ENCODE peak calls at places on chromosomes 11 and 22, in eight cellular contexts. E, F, S, U, X, N, O and Y are unnamed samples.
A peak's percentile ranks its signal among the peaks of the same experiment; 100 is the strongest.

GRCh38 chr11:131423715-131424114 is 53.3 kb downstream of the NTM start:
- DNase-seq in E (no peak), F (no peak), S (no peak), U (peak; percentile 4), X (peak; percentile 7), N (peak; percentile 10), O (no peak), Y (no peak)

GRCh38 chr11:108601150-108601549 is 7.6 kb upstream of the EXPH5 start:
- DNase-seq in E (no peak), F (no peak), S (no peak), U (no peak), X (peak; percentile 24), N (no peak), O (no peak), Y (no peak)

GRCh38 chr11:15412054-15412453 is 297.3 kb downstream of the INSC start:
- DNase-seq in E (no peak), F (no peak), S (peak; percentile 21), U (no peak), X (no peak), N (no peak), O (no peak), Y (no peak)

GRCh38 chr11:75768909-75769771 is 562 bp downstream of the DGAT2 start:
- DNase-seq in E (peak; percentile 42), F (no peak), S (peak; percentile 29), U (peak; percentile 19), X (no peak), N (no peak), O (peak; percentile 38), Y (no peak)

GRCh38 chr11:75668508-75669297 is at the start of gene MAP6:
- DNase-seq in E (peak; percentile 58), F (no peak), S (no peak), U (peak; percentile 21), X (no peak), N (no peak), O (peak; percentile 24), Y (peak; percentile 5)

GRCh38 chr11:124123587-124123986 is 8.3 kb downstream of the VWA5A start:
- DNase-seq in E (no peak), F (no peak), S (no peak), U (no peak), X (no peak), N (no peak), O (no peak), Y (no peak)

GRCh38 chr22:40769761-40770160 is 49.4 kb downstream of the SLC25A17 start:
- DNase-seq in E (no peak), F (no peak), S (no peak), U (no peak), X (no peak), N (no peak), O (no peak), Y (no peak)

GRCh38 chr11:70212227-70212811 is 9.2 kb downstream of the FADD start:
- DNase-seq in E (no peak), F (no peak), S (no peak), U (no peak), X (no peak), N (no peak), O (no peak), Y (no peak)

GRCh38 chr22:46842606-46843005 is 80.2 kb downstream of the TBC1D22A start:
- DNase-seq in E (peak; percentile 76), F (no peak), S (no peak), U (no peak), X (no peak), N (no peak), O (no peak), Y (no peak)

GRCh38 chr22:46764779-46765485 is 2.5 kb downstream of the TBC1D22A start:
- DNase-seq in E (no peak), F (no peak), S (no peak), U (no peak), X (no peak), N (peak; percentile 76), O (no peak), Y (no peak)

GRCh38 chr11:9821008-9821752 is 157.3 kb downstream of the SWAP70 start:
- DNase-seq in E (no peak), F (no peak), S (no peak), U (no peak), X (no peak), N (no peak), O (no peak), Y (no peak)

GRCh38 chr11:46560300-46561025 is 33.4 kb downstream of the AMBRA1 start:
- DNase-seq in E (no peak), F (no peak), S (peak; percentile 59), U (no peak), X (peak; percentile 41), N (peak; percentile 20), O (no peak), Y (no peak)

GRCh38 chr11:1782026-1782696 is 18.4 kb upstream of the CTSD start:
- DNase-seq in E (no peak), F (no peak), S (no peak), U (no peak), X (no peak), N (peak; percentile 46), O (peak; percentile 25), Y (no peak)

GRCh38 chr11:10584071-10584501 is 15.6 kb upstream of the LYVE1 start:
- DNase-seq in E (no peak), F (no peak), S (no peak), U (no peak), X (peak; percentile 75), N (no peak), O (no peak), Y (no peak)

GRCh38 chr11:33701831-33702230 is 1.2 kb upstream of the C11orf91 start:
- DNase-seq in E (no peak), F (no peak), S (no peak), U (no peak), X (peak; percentile 92), N (peak; percentile 54), O (no peak), Y (no peak)

GRCh38 chr22:34914871-34915270 is 151.1 kb upstream of the ISX start:
- DNase-seq in E (no peak), F (no peak), S (no peak), U (no peak), X (no peak), N (no peak), O (no peak), Y (no peak)

GRCh38 chr22:48443680-48444079 is 1384.0 kb downstream of the BRD1 start:
- DNase-seq in E (no peak), F (no peak), S (no peak), U (no peak), X (no peak), N (no peak), O (no peak), Y (no peak)

GRCh38 chr22:36301384-36301828 is 48.5 kb downstream of the APOL1 start:
- DNase-seq in E (peak; percentile 86), F (peak; percentile 81), S (peak; percentile 82), U (peak; percentile 28), X (peak; percentile 73), N (peak; percentile 80), O (peak; percentile 72), Y (peak; percentile 81)

GRCh38 chr11:129225190-129225589 is 33.1 kb upstream of the ARHGAP32 start:
- DNase-seq in E (no peak), F (no peak), S (no peak), U (no peak), X (peak; percentile 84), N (no peak), O (no peak), Y (no peak)

GRCh38 chr22:24451162-24451561 is 23.8 kb downstream of the ADORA2A start:
- DNase-seq in E (no peak), F (no peak), S (no peak), U (no peak), X (no peak), N (no peak), O (no peak), Y (no peak)

GRCh38 chr11:85685820-85686459 is at the start of gene CCDC89:
- DNase-seq in E (peak; percentile 85), F (no peak), S (no peak), U (no peak), X (peak; percentile 99), N (peak; percentile 58), O (peak; percentile 32), Y (no peak)

DNA sequence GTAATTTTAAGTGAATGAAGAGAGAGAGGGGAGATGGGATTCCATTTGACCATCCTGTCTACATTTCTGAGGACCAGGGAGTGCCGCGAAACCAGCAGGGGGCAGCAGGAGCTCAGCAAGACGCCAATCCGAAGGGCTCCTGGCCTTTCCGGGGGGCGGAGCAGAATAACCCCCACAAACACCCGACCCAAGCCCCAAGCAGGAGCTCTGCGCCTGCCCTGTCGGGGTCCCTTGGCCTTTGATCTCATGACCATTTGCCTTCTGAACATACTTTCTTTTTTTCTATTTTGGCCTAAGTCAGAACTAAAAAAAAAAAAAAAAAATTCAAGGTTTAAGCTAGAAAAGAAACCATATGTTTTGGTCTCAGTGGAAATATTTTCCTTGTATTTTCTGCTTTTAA is 21.9 kb upstream of the SCN2B start:
- DNase-seq in E (peak; percentile 89), F (peak; percentile 82), S (peak; percentile 87), U (peak; percentile 58), X (peak; percentile 44), N (peak; percentile 84), O (peak; percentile 85), Y (peak; percentile 80)
- H3K27ac ChIP-seq in E (no peak overlapping the region), F (no peak overlapping the region), S (no peak overlapping the region), U (no peak overlapping the region), X (no peak overlapping the region), N (no peak overlapping the region), O (peak overlapping the region; percentile 35), Y (peak overlapping the region; percentile 3)

GRCh38 chr11:67286621-67287333 is 2.3 kb upstream of the ANKRD13D start:
- DNase-seq in E (peak; percentile 60), F (peak; percentile 29), S (peak; percentile 26), U (no peak), X (no peak), N (peak; percentile 56), O (peak; percentile 50), Y (no peak)
- TF ChIP-seq CTCF in E (no peak), F (no peak), S (peak; percentile 26), U (no peak), X (no peak), N (no peak), O (no peak), Y (no peak)

GRCh38 chr22:49629586-49630447 is 197.9 kb downstream of the BRD1 start:
- DNase-seq in E (no peak), F (no peak), S (no peak), U (no peak), X (no peak), N (no peak), O (no peak), Y (no peak)
- H3K9me3 ChIP-seq in E (no peaks in the 10 kb centered on the region), F (no peaks in the 10 kb centered on the region), S (no peaks in the 10 kb centered on the region), U (no peaks in the 10 kb centered on the region), X (peaks cover 8% of the 10 kb centered on the region), N (no peaks in the 10 kb centered on the region), O (no peaks in the 10 kb centered on the region), Y (no peaks in the 10 kb centered on the region)

GRCh38 chr22:23213581-23214341 is 33.5 kb downstream of the BCR start:
- DNase-seq in E (no peak), F (no peak), S (no peak), U (no peak), X (no peak), N (no peak), O (peak; percentile 2), Y (no peak)

GRCh38 chr22:23213031-23213555 is 32.8 kb downstream of the BCR start:
- DNase-seq in E (no peak), F (no peak), S (no peak), U (no peak), X (no peak), N (no peak), O (peak; percentile 16), Y (no peak)

GRCh38 chr22:23212061-23213030 is 32.0 kb downstream of the BCR start:
- DNase-seq in E (no peak), F (no peak), S (peak; percentile 78), U (no peak), X (no peak), N (no peak), O (peak; percentile 8), Y (no peak)

GRCh38 chr22:23215294-23216204 is 35.2 kb downstream of the BCR start:
- DNase-seq in E (no peak), F (no peak), S (no peak), U (no peak), X (peak; percentile 64), N (peak; percentile 62), O (peak; percentile 2), Y (no peak)

GRCh38 chr22:23214398-23214797 is 34.1 kb downstream of the BCR start:
- DNase-seq in E (no peak), F (no peak), S (no peak), U (no peak), X (no peak), N (no peak), O (no peak), Y (no peak)
- H3K27ac ChIP-seq in E (no peak overlapping the region), F (no peak overlapping the region), S (no peak overlapping the region), U (no peak overlapping the region), X (no peak overlapping the region), N (no peak overlapping the region), O (no peak overlapping the region), Y (no peak overlapping the region)